ENCODE peak calls at places on chromosomes 1 and 21, in six cellular contexts. H is WTC11, F is prostate gland, D is SJSA1, V is hepatic stellate cell, Q is Kasumi-1. Y is an unnamed sample.

GRCh38 chr1:113812661-113813135 is 422 bp upstream of the RSBN1 start:
- DNase-seq in H (no peak), F (no peak), D (no peak), V (no peak), Q (no peak), Y (peak)

GRCh38 chr1:94055459-94056122 is 65.4 kb downstream of the ABCA4 start:
- DNase-seq in H (no peak), F (no peak), D (no peak), V (no peak), Q (no peak), Y (no peak)

GRCh38 chr1:53878492-53879105 is 11.0 kb downstream of the YIPF1 start:
- DNase-seq in H (no peak), F (no peak), D (no peak), V (no peak), Q (peak), Y (peak)

GRCh38 chr1:76921590-76921989 is 54.3 kb downstream of the ST6GALNAC5 start:
- DNase-seq in H (no peak), F (no peak), D (no peak), V (no peak), Q (no peak), Y (no peak)

GRCh38 chr1:115062542-115063004 is 26.7 kb downstream of the TSPAN2 start:
- DNase-seq in H (no peak), F (peak), D (peak), V (no peak), Q (no peak), Y (no peak)

GRCh38 chr1:213374369-213374768 is 323.3 kb downstream of the RPS6KC1 start:
- DNase-seq in H (peak), F (no peak), D (peak), V (peak), Q (peak), Y (peak)

GRCh38 chr1:2547210-2548067 is 8.7 kb upstream of the TNFRSF14 start:
- DNase-seq in H (no peak), F (no peak), D (no peak), V (no peak), Q (no peak), Y (no peak)

GRCh38 chr21:17732306-17732705 is 86.8 kb downstream of the C21orf91 start:
- DNase-seq in H (no peak), F (no peak), D (no peak), V (no peak), Q (no peak), Y (no peak)

GRCh38 chr1:84478876-84479868 is at the start of gene RPF1:
- DNase-seq in H (peak), F (peak), D (peak), V (peak), Q (peak), Y (peak)

GRCh38 chr21:16536661-16537359 is 807.0 kb downstream of the USP25 start:
- DNase-seq in H (no peak), F (no peak), D (no peak), V (no peak), Q (no peak), Y (no peak)

GRCh38 chr1:198918920-198919319 is 280.1 kb downstream of the PTPRC start:
- DNase-seq in H (no peak), F (no peak), D (no peak), V (no peak), Q (no peak), Y (no peak)

GRCh38 chr21:43866233-43866632 is 1.2 kb downstream of the AGPAT3 start:
- DNase-seq in H (no peak), F (peak), D (no peak), V (peak), Q (peak), Y (peak)

GRCh38 chr1:36157115-36157903 is 1.3 kb downstream of the MAP7D1 start:
- DNase-seq in H (no peak), F (no peak), D (no peak), V (peak), Q (peak), Y (no peak)

GRCh38 chr1:109687641-109688499 is at the start of gene GSTM1:
- DNase-seq in H (no peak), F (no peak), D (peak), V (peak), Q (peak), Y (no peak)

GRCh38 chr1:92410706-92411105 is 76.0 kb downstream of the GFI1 start:
- DNase-seq in H (no peak), F (no peak), D (no peak), V (no peak), Q (no peak), Y (no peak)

GRCh38 chr1:34009340-34009975 is 145.6 kb downstream of the HMGB4 start:
- DNase-seq in H (no peak), F (no peak), D (no peak), V (no peak), Q (no peak), Y (no peak)

GRCh38 chr1:48645883-48646282 is 130.8 kb downstream of the BEND5 start:
- DNase-seq in H (no peak), F (no peak), D (no peak), V (no peak), Q (no peak), Y (no peak)

GRCh38 chr1:19759740-19760089 is 40.0 kb downstream of the TMCO4 start:
- DNase-seq in H (no peak), F (no peak), D (no peak), V (no peak), Q (no peak), Y (no peak)

GRCh38 chr1:8943516-8943896 is 2.2 kb upstream of the CA6 start:
- DNase-seq in H (peak), F (no peak), D (no peak), V (no peak), Q (peak), Y (no peak)

GRCh38 chr1:50980505-50980904 is 10.5 kb downstream of the CDKN2C start:
- DNase-seq in H (no peak), F (no peak), D (no peak), V (no peak), Q (no peak), Y (no peak)

GRCh38 chr1:54003249-54003646 is 14.7 kb downstream of the LDLRAD1 start:
- DNase-seq in H (no peak), F (no peak), D (no peak), V (no peak), Q (no peak), Y (no peak)

GRCh38 chr1:41823453-41823852 is 95.3 kb downstream of the HIVEP3 start:
- DNase-seq in H (peak), F (no peak), D (peak), V (peak), Q (no peak), Y (peak)

GRCh38 chr1:236480758-236481436 is 42.9 kb upstream of the LGALS8 start:
- DNase-seq in H (no peak), F (no peak), D (no peak), V (no peak), Q (no peak), Y (no peak)

GRCh38 chr1:101175886-101176285 is 60.9 kb upstream of the S1PR1 start:
- DNase-seq in H (no peak), F (no peak), D (no peak), V (no peak), Q (no peak), Y (no peak)

GRCh38 chr1:51661081-51661518 is 44.2 kb downstream of the OSBPL9 start:
- DNase-seq in H (no peak), F (no peak), D (peak), V (peak), Q (no peak), Y (peak)

GRCh38 chr1:3652538-3653285 is 396 bp downstream of the TP73 start:
- DNase-seq in H (peak), F (no peak), D (no peak), V (no peak), Q (no peak), Y (no peak)

GRCh38 chr1:71770121-71770520 is 512.2 kb downstream of the NEGR1 start:
- DNase-seq in H (no peak), F (no peak), D (no peak), V (peak), Q (peak), Y (no peak)

GRCh38 chr1:30716646-30717045 is 6.7 kb downstream of the MATN1 start:
- DNase-seq in H (no peak), F (no peak), D (no peak), V (no peak), Q (no peak), Y (no peak)

GRCh38 chr1:174605198-174605597 is 157.4 kb downstream of the GPR52 start:
- DNase-seq in H (no peak), F (no peak), D (no peak), V (no peak), Q (no peak), Y (no peak)

GRCh38 chr1:242033331-242033956 is 34.5 kb upstream of the MAP1LC3C start:
- DNase-seq in H (no peak), F (no peak), D (no peak), V (no peak), Q (no peak), Y (no peak)